ENCODE peak calls at places on chromosomes 16 and 17, in ten cellular contexts. V is pancreas, B is substantia nigra, F is fibroblast of lung, O is SK-N-MC, P is tibial artery, W is A549, E is HCT116, Q is PC-3, J is endodermal cell. X is an unnamed sample.

GRCh38 chr17:41811549-41812175 is at the start of gene P3H4:
- DNase-seq in E (peak), V (peak), W (peak), O (no peak), Q (peak), B (peak), P (peak), F (peak), J (peak), X (peak)

GRCh38 chr17:78485416-78486168 is 91.6 kb downstream of the DNAH17 start:
- DNase-seq in Q (no peak), V (no peak), O (no peak), W (no peak), P (no peak), B (no peak), J (no peak), E (no peak), F (no peak), X (no peak)

GRCh38 chr16:11669380-11670146 is 1.3 kb downstream of the SNN start:
- DNase-seq in V (no peak), J (peak), Q (no peak), E (no peak), F (peak), B (peak), P (peak), W (no peak), O (no peak), X (no peak)

GRCh38 chr17:3978421-3979275 is 14.4 kb upstream of the ATP2A3 start:
- DNase-seq in F (peak), B (no peak), V (peak), E (no peak), P (no peak), J (no peak), W (no peak), O (no peak), Q (peak), X (no peak)

GRCh38 chr17:13784466-13784865 is 182.7 kb upstream of the HS3ST3A1 start:
- DNase-seq in W (no peak), P (no peak), E (no peak), B (no peak), O (no peak), F (peak), Q (no peak), J (no peak), V (no peak), X (no peak)

GRCh38 chr16:1357906-1358566 is 6.3 kb downstream of the GNPTG start:
- DNase-seq in E (peak), F (no peak), W (no peak), J (no peak), V (no peak), B (no peak), Q (peak), P (no peak), O (no peak), X (no peak)

GRCh38 chr17:63277629-63278028 is 168.5 kb downstream of the CYB561 start:
- DNase-seq in J (no peak), B (no peak), E (no peak), P (no peak), F (peak), V (no peak), Q (peak), O (no peak), W (no peak), X (no peak)

GRCh38 chr16:88063201-88063773 is 112.1 kb downstream of the BANP start:
- DNase-seq in Q (no peak), P (no peak), W (no peak), E (peak), B (no peak), O (no peak), F (peak), V (no peak), J (no peak), X (no peak)

GRCh38 chr16:69820926-69821541 is 58.9 kb downstream of the WWP2 start:
- DNase-seq in W (no peak), E (no peak), O (no peak), J (no peak), F (peak), V (peak), P (peak), Q (no peak), B (peak), X (no peak)

GRCh38 chr16:1678500-1679098 is 520 bp downstream of the JPT2 start:
- DNase-seq in B (peak), Q (peak), P (peak), J (peak), F (peak), V (peak), E (no peak), W (peak), O (no peak), X (peak)

GRCh38 chr16:28984619-28985135 is at the start of gene LAT:
- DNase-seq in J (no peak), Q (no peak), P (no peak), B (no peak), E (no peak), O (no peak), F (no peak), W (no peak), V (no peak), X (peak)

GRCh38 chr17:56629450-56630187 is 36.1 kb downstream of the NOG start:
- DNase-seq in V (no peak), O (no peak), W (peak), Q (peak), E (peak), F (peak), B (no peak), J (peak), P (no peak), X (no peak)

GRCh38 chr17:50815400-50815799 is 20.0 kb upstream of the WFIKKN2 start:
- DNase-seq in O (no peak), P (no peak), B (no peak), V (no peak), W (no peak), Q (no peak), J (no peak), E (no peak), F (no peak), X (no peak)

GRCh38 chr16:15443753-15444152 is 9.4 kb downstream of the BMERB1 start:
- DNase-seq in F (no peak), V (no peak), B (no peak), P (no peak), E (no peak), W (no peak), J (no peak), O (no peak), Q (no peak), X (no peak)

GRCh38 chr17:9987779-9988585 is 82.9 kb upstream of the RCVRN start:
- DNase-seq in Q (no peak), W (peak), O (no peak), E (no peak), V (peak), B (peak), P (no peak), F (peak), J (peak), X (no peak)

GRCh38 chr16:50354629-50355456 is 13.9 kb downstream of the BRD7 start:
- DNase-seq in V (no peak), B (no peak), O (peak), F (peak), E (no peak), W (no peak), Q (peak), J (no peak), P (no peak), X (no peak)

GRCh38 chr17:36835036-36835435 is 102.2 kb upstream of the LHX1 start:
- DNase-seq in V (no peak), B (no peak), J (no peak), F (no peak), E (no peak), Q (no peak), W (no peak), P (no peak), O (no peak), X (no peak)

GRCh38 chr17:7443499-7444485 is 1.1 kb upstream of the CHRNB1 start:
- DNase-seq in Q (peak), O (no peak), J (no peak), E (no peak), W (no peak), B (no peak), V (no peak), P (no peak), F (peak), X (no peak)

GRCh38 chr17:66665194-66665593 is 169.7 kb upstream of the CACNG5 start:
- DNase-seq in J (no peak), F (no peak), B (no peak), W (no peak), V (no peak), O (no peak), Q (peak), E (no peak), P (no peak), X (no peak)

GRCh38 chr16:87740909-87741424 is 24.8 kb downstream of the KLHDC4 start:
- DNase-seq in O (no peak), W (no peak), J (no peak), Q (no peak), P (no peak), E (no peak), V (no peak), F (peak), B (peak), X (no peak)

GRCh38 chr17:52159810-52160578 is 1.5 kb upstream of the CA10 start:
- DNase-seq in Q (no peak), E (no peak), V (no peak), P (no peak), B (peak), O (no peak), J (no peak), F (no peak), W (no peak), X (no peak)

GRCh38 chr17:80730739-80731138 is 186.1 kb downstream of the RPTOR start:
- DNase-seq in V (no peak), W (no peak), J (no peak), F (no peak), Q (no peak), B (no peak), O (no peak), E (no peak), P (no peak), X (no peak)

GRCh38 chr17:72618018-72618509 is 474.4 kb downstream of the SLC39A11 start:
- DNase-seq in W (no peak), O (no peak), V (peak), E (peak), J (peak), Q (peak), F (no peak), P (no peak), B (peak), X (peak)

GRCh38 chr17:75032896-75033294 is 13.9 kb downstream of the ATP5PD start:
- DNase-seq in P (peak), W (peak), E (no peak), Q (peak), J (peak), B (peak), O (no peak), V (no peak), F (peak), X (no peak)

GRCh38 chr16:87860553-87861299 is 8.6 kb downstream of the SLC7A5 start:
- DNase-seq in F (peak), O (no peak), Q (peak), B (peak), V (no peak), W (peak), E (no peak), P (no peak), J (no peak), X (no peak)

GRCh38 chr17:81537343-81537855 is 9.2 kb downstream of the FSCN2 start:
- DNase-seq in W (peak), Q (peak), B (peak), V (peak), J (peak), E (peak), P (no peak), O (no peak), F (no peak), X (no peak)

GRCh38 chr17:3385869-3386816 is at the start of gene OR3A2:
- DNase-seq in P (no peak), V (no peak), W (no peak), O (no peak), B (no peak), F (no peak), Q (no peak), J (peak), E (no peak), X (peak)

GRCh38 chr16:84791088-84791487 is 28.7 kb upstream of the CRISPLD2 start:
- DNase-seq in V (no peak), E (no peak), O (no peak), J (no peak), P (no peak), F (peak), W (no peak), B (no peak), Q (no peak), X (no peak)

GRCh38 chr17:63932008-63932561 is at the start of gene CD79B:
- DNase-seq in J (no peak), O (no peak), V (no peak), Q (no peak), F (no peak), B (no peak), P (no peak), W (no peak), E (no peak), X (peak)

GRCh38 chr16:23607740-23608139 is 11.6 kb upstream of the NDUFAB1 start:
- DNase-seq in P (no peak), B (no peak), Q (peak), O (no peak), V (no peak), F (no peak), W (no peak), J (no peak), E (no peak), X (no peak)

GRCh38 chr16:23615805-23616204 is 19.7 kb upstream of the NDUFAB1 start:
- DNase-seq in F (no peak), J (no peak), E (no peak), B (no peak), W (no peak), P (no peak), V (no peak), O (no peak), Q (peak), X (no peak)

GRCh38 chr16:23608194-23608593 is 12.1 kb upstream of the NDUFAB1 start:
- DNase-seq in P (no peak), W (no peak), F (peak), Q (peak), E (no peak), B (no peak), J (no peak), O (no peak), V (no peak), X (no peak)

GRCh38 chr16:23611936-23612335 is 15.8 kb upstream of the NDUFAB1 start:
- DNase-seq in Q (no peak), E (no peak), J (no peak), B (no peak), V (no peak), O (no peak), F (no peak), W (no peak), P (no peak), X (no peak)

DNA sequence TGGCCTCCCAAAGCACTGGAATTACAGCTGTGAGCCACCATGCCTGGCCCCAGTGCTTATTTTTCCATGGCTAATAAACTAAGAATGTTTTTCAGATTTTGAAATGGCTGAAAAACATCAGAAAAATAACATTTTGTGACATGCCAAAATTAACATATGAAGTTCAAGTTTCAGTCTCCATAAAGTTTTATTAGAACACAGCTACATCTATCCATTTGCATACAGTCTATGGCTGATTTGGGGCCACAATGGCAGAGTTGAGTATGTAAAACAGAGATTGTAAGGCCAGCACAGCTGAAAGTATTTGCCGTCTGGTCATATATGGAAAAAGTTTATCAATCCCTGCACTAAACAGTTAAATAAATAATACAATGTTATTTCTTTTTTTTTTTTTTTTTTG is 13.8 kb upstream of the NDUFAB1 start:
- DNase-seq in Q (no peak), B (no peak), J (no peak), W (no peak), V (no peak), O (no peak), E (no peak), P (no peak), F (no peak), X (no peak)
- H3K27ac ChIP-seq in Q (no peak), B (no peak), J (no peak), W (no peak), V (no peak), O (no peak), E (no peak), P (no peak), F (no peak), X (no peak)

DNA sequence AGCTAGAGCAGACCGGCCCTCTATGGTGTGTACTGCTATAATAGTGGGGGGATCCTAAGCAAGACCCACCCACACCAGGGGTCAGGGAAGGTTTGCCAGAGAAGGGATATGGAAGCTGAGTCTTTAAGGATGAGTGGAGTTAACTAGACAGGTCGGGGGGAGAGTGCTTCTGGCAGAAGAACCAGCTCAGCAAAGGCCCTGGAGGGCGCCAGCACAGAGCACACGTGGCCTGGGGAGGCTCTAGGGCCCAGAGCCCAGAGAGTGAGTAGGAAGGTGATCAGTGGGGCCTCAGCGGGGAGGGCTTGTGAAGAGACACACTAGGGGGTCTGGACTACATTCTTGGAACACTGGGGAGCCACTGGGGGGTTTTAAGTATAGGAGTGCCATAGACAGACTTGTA is 21.1 kb downstream of the NGFR start:
- DNase-seq in J (peak), B (peak), W (no peak), Q (no peak), O (no peak), F (no peak), P (peak), V (no peak), E (no peak), X (no peak)
- H3K27ac ChIP-seq in J (no peak), B (peak), W (no peak), Q (no peak), O (peak), F (no peak), P (peak), V (peak), E (peak), X (no peak)

GRCh38 chr16:79685871-79686270 is 85.3 kb upstream of the MAF start:
- DNase-seq in P (no peak), V (no peak), B (no peak), O (no peak), F (no peak), W (no peak), Q (no peak), J (no peak), E (no peak), X (no peak)

GRCh38 chr16:79687249-79687768 is 86.8 kb upstream of the MAF start:
- DNase-seq in O (no peak), E (no peak), P (no peak), V (no peak), B (no peak), F (no peak), W (no peak), Q (no peak), J (peak), X (no peak)

GRCh38 chr16:79691001-79691400 is 90.5 kb upstream of the MAF start:
- DNase-seq in E (no peak), J (no peak), W (no peak), B (no peak), O (no peak), F (no peak), Q (no peak), P (no peak), V (no peak), X (no peak)

GRCh38 chr16:79690159-79690558 is 89.6 kb upstream of the MAF start:
- DNase-seq in F (peak), Q (no peak), E (no peak), W (no peak), J (no peak), P (no peak), B (no peak), V (no peak), O (no peak), X (no peak)
- H3K27ac ChIP-seq in F (no peak), Q (no peak), E (no peak), W (no peak), J (no peak), P (no peak), B (no peak), V (no peak), O (no peak), X (no peak)

GRCh38 chr16:5032748-5033167 is 977 bp downstream of the NAGPA start:
- DNase-seq in B (no peak), J (no peak), Q (no peak), O (no peak), F (no peak), P (no peak), V (no peak), E (no peak), W (no peak), X (no peak)
- H3K27ac ChIP-seq in B (no peak), J (no peak), Q (no peak), O (no peak), F (no peak), P (peak), V (no peak), E (peak), W (peak), X (peak)

GRCh38 chr16:89294486-89294885 is 77.0 kb downstream of the ZNF778 start:
- DNase-seq in W (no peak), E (no peak), F (no peak), B (no peak), Q (no peak), P (no peak), J (no peak), V (no peak), O (no peak), X (no peak)
- H3K27ac ChIP-seq in W (no peak), E (no peak), F (no peak), B (peak), Q (no peak), P (no peak), J (peak), V (no peak), O (no peak), X (no peak)

DNA sequence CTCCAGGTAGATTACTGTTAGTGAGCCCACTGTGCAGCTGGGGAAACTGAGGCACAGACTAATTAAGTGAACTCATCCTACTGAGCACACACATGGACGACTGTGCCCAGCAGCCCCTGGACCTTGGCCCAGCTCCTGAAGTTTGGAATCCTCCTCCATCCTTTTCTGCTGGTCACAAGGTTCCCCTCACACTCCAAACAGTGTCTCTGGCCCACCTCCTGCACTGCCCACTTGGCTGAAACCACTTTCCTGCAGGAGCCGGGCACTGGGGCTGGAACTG is 3.6 kb downstream of the RHBDF2 start:
- DNase-seq in Q (no peak), E (no peak), V (no peak), J (no peak), O (no peak), B (no peak), F (no peak), W (no peak), P (no peak), X (no peak)
- H3K27ac ChIP-seq in Q (peak), E (no peak), V (peak), J (no peak), O (no peak), B (peak), F (peak), W (peak), P (peak), X (no peak)

GRCh38 chr17:17019430-17019762 is 22.9 kb upstream of the MPRIP start:
- DNase-seq in P (no peak), E (no peak), F (no peak), W (no peak), Q (no peak), V (no peak), B (no peak), O (no peak), J (peak), X (no peak)
- H3K27ac ChIP-seq in P (no peak), E (peak), F (no peak), W (peak), Q (peak), V (peak), B (no peak), O (no peak), J (no peak), X (no peak)

GRCh38 chr16:81457326-81458133 is 12.9 kb downstream of the CMIP start:
- DNase-seq in O (no peak), E (peak), Q (no peak), P (no peak), J (peak), F (peak), W (peak), V (no peak), B (no peak), X (no peak)
- H3K27ac ChIP-seq in O (no peak), E (peak), Q (no peak), P (no peak), J (no peak), F (no peak), W (peak), V (no peak), B (no peak), X (no peak)